ENCODE peak calls at places on chromosomes 5 and 9, in seven cellular contexts. One of them, this sample, is unnamed.

GRCh38 chr9:120477534-120478001 is 102.4 kb downstream of the CDK5RAP2 start:
- DNase-seq in CD8-positive, alpha-beta memory T cell: no peak
- DNase-seq in activated naive CD4-positive, alpha-beta T cell: no peak
- DNase-seq in T-cell: no peak
- DNase-seq in dermis microvascular lymphatic vessel endothelial cell: peak; percentile 54
- DNase-seq in H1: peak; percentile 29
- DNase-seq in body of pancreas: peak; percentile 56
- DNase-seq in this sample: peak; percentile 39

GRCh38 chr5:168017313-168017712 is 274.1 kb upstream of the WWC1 start:
- DNase-seq in dermis microvascular lymphatic vessel endothelial cell: no peak
- DNase-seq in activated naive CD4-positive, alpha-beta T cell: no peak
- DNase-seq in T-cell: no peak
- DNase-seq in CD8-positive, alpha-beta memory T cell: no peak
- DNase-seq in H1: no peak
- DNase-seq in body of pancreas: no peak
- DNase-seq in this sample: no peak

GRCh38 chr9:127279717-127280285 is 15.2 kb downstream of the GARNL3 start:
- DNase-seq in activated naive CD4-positive, alpha-beta T cell: no peak
- DNase-seq in H1: no peak
- DNase-seq in body of pancreas: no peak
- DNase-seq in CD8-positive, alpha-beta memory T cell: no peak
- DNase-seq in dermis microvascular lymphatic vessel endothelial cell: no peak
- DNase-seq in T-cell: no peak
- DNase-seq in this sample: peak; percentile 16

GRCh38 chr5:61289241-61289640 is 42.8 kb upstream of the ZSWIM6 start:
- DNase-seq in T-cell: no peak
- DNase-seq in body of pancreas: no peak
- DNase-seq in activated naive CD4-positive, alpha-beta T cell: no peak
- DNase-seq in CD8-positive, alpha-beta memory T cell: no peak
- DNase-seq in H1: no peak
- DNase-seq in dermis microvascular lymphatic vessel endothelial cell: no peak
- DNase-seq in this sample: no peak

GRCh38 chr5:113520429-113520828 is 6.9 kb downstream of the YTHDC2 start:
- DNase-seq in dermis microvascular lymphatic vessel endothelial cell: no peak
- DNase-seq in CD8-positive, alpha-beta memory T cell: no peak
- DNase-seq in H1: no peak
- DNase-seq in T-cell: no peak
- DNase-seq in body of pancreas: no peak
- DNase-seq in activated naive CD4-positive, alpha-beta T cell: no peak
- DNase-seq in this sample: peak; percentile 24

GRCh38 chr9:87614402-87614801 is 111.5 kb upstream of the CTSL start:
- DNase-seq in T-cell: no peak
- DNase-seq in activated naive CD4-positive, alpha-beta T cell: no peak
- DNase-seq in body of pancreas: no peak
- DNase-seq in H1: no peak
- DNase-seq in CD8-positive, alpha-beta memory T cell: no peak
- DNase-seq in dermis microvascular lymphatic vessel endothelial cell: no peak
- DNase-seq in this sample: no peak

GRCh38 chr9:126334626-126335621 is 8.3 kb downstream of the MVB12B start:
- DNase-seq in H1: no peak
- DNase-seq in body of pancreas: no peak
- DNase-seq in T-cell: no peak
- DNase-seq in dermis microvascular lymphatic vessel endothelial cell: peak; percentile 91
- DNase-seq in activated naive CD4-positive, alpha-beta T cell: no peak
- DNase-seq in CD8-positive, alpha-beta memory T cell: no peak
- DNase-seq in this sample: peak; percentile 3

GRCh38 chr5:68444048-68444447 is 228.5 kb downstream of the PIK3R1 start:
- DNase-seq in T-cell: no peak
- DNase-seq in H1: no peak
- DNase-seq in activated naive CD4-positive, alpha-beta T cell: no peak
- DNase-seq in CD8-positive, alpha-beta memory T cell: no peak
- DNase-seq in dermis microvascular lymphatic vessel endothelial cell: no peak
- DNase-seq in body of pancreas: no peak
- DNase-seq in this sample: no peak

GRCh38 chr9:5416962-5417361 is 20.8 kb downstream of the PLGRKT start:
- DNase-seq in T-cell: no peak
- DNase-seq in activated naive CD4-positive, alpha-beta T cell: no peak
- DNase-seq in dermis microvascular lymphatic vessel endothelial cell: no peak
- DNase-seq in CD8-positive, alpha-beta memory T cell: no peak
- DNase-seq in body of pancreas: no peak
- DNase-seq in H1: no peak
- DNase-seq in this sample: no peak

GRCh38 chr9:123713282-123713681 is 216.6 kb downstream of the DENND1A start:
- DNase-seq in CD8-positive, alpha-beta memory T cell: no peak
- DNase-seq in dermis microvascular lymphatic vessel endothelial cell: no peak
- DNase-seq in T-cell: no peak
- DNase-seq in body of pancreas: no peak
- DNase-seq in activated naive CD4-positive, alpha-beta T cell: no peak
- DNase-seq in H1: no peak
- DNase-seq in this sample: no peak

GRCh38 chr5:154526231-154527226 is 48.5 kb upstream of the HAND1 start:
- DNase-seq in body of pancreas: no peak
- DNase-seq in CD8-positive, alpha-beta memory T cell: no peak
- DNase-seq in T-cell: no peak
- DNase-seq in H1: no peak
- DNase-seq in dermis microvascular lymphatic vessel endothelial cell: no peak
- DNase-seq in activated naive CD4-positive, alpha-beta T cell: no peak
- DNase-seq in this sample: no peak

GRCh38 chr9:25742241-25742640 is 64.0 kb upstream of the TUSC1 start:
- DNase-seq in H1: no peak
- DNase-seq in body of pancreas: no peak
- DNase-seq in activated naive CD4-positive, alpha-beta T cell: no peak
- DNase-seq in T-cell: no peak
- DNase-seq in CD8-positive, alpha-beta memory T cell: no peak
- DNase-seq in dermis microvascular lymphatic vessel endothelial cell: no peak
- DNase-seq in this sample: no peak

GRCh38 chr9:138075496-138075895 is 197.9 kb downstream of the CACNA1B start:
- DNase-seq in dermis microvascular lymphatic vessel endothelial cell: no peak
- DNase-seq in activated naive CD4-positive, alpha-beta T cell: no peak
- DNase-seq in H1: no peak
- DNase-seq in T-cell: no peak
- DNase-seq in CD8-positive, alpha-beta memory T cell: no peak
- DNase-seq in body of pancreas: no peak
- DNase-seq in this sample: no peak

GRCh38 chr5:40437452-40437861 is 242.3 kb upstream of the PTGER4 start:
- DNase-seq in body of pancreas: no peak
- DNase-seq in CD8-positive, alpha-beta memory T cell: peak; percentile 59
- DNase-seq in activated naive CD4-positive, alpha-beta T cell: no peak
- DNase-seq in H1: no peak
- DNase-seq in T-cell: no peak
- DNase-seq in dermis microvascular lymphatic vessel endothelial cell: peak; percentile 30
- DNase-seq in this sample: peak; percentile 47

GRCh38 chr9:15401266-15401665 is 21.4 kb upstream of the SNAPC3 start:
- DNase-seq in T-cell: no peak
- DNase-seq in H1: no peak
- DNase-seq in dermis microvascular lymphatic vessel endothelial cell: no peak
- DNase-seq in activated naive CD4-positive, alpha-beta T cell: no peak
- DNase-seq in CD8-positive, alpha-beta memory T cell: no peak
- DNase-seq in body of pancreas: no peak
- DNase-seq in this sample: no peak

GRCh38 chr5:178363501-178364325 is 131.1 kb upstream of the PHYKPL start:
- DNase-seq in CD8-positive, alpha-beta memory T cell: no peak
- DNase-seq in dermis microvascular lymphatic vessel endothelial cell: no peak
- DNase-seq in H1: no peak
- DNase-seq in T-cell: no peak
- DNase-seq in body of pancreas: no peak
- DNase-seq in activated naive CD4-positive, alpha-beta T cell: no peak
- DNase-seq in this sample: no peak

GRCh38 chr9:2290382-2290781 is 275.2 kb downstream of the SMARCA2 start:
- DNase-seq in activated naive CD4-positive, alpha-beta T cell: no peak
- DNase-seq in body of pancreas: no peak
- DNase-seq in T-cell: no peak
- DNase-seq in H1: no peak
- DNase-seq in dermis microvascular lymphatic vessel endothelial cell: no peak
- DNase-seq in CD8-positive, alpha-beta memory T cell: no peak
- DNase-seq in this sample: no peak

GRCh38 chr9:119811030-119811429 is 441.8 kb upstream of the BRINP1 start:
- DNase-seq in body of pancreas: no peak
- DNase-seq in dermis microvascular lymphatic vessel endothelial cell: no peak
- DNase-seq in activated naive CD4-positive, alpha-beta T cell: no peak
- DNase-seq in T-cell: no peak
- DNase-seq in CD8-positive, alpha-beta memory T cell: no peak
- DNase-seq in H1: no peak
- DNase-seq in this sample: no peak

GRCh38 chr5:173187054-173187743 is 42.9 kb downstream of the BNIP1 start:
- DNase-seq in body of pancreas: no peak
- DNase-seq in dermis microvascular lymphatic vessel endothelial cell: no peak
- DNase-seq in H1: peak; percentile 19
- DNase-seq in activated naive CD4-positive, alpha-beta T cell: no peak
- DNase-seq in T-cell: no peak
- DNase-seq in CD8-positive, alpha-beta memory T cell: no peak
- DNase-seq in this sample: no peak

GRCh38 chr5:172477466-172477865 is 23.1 kb upstream of the SH3PXD2B start:
- DNase-seq in CD8-positive, alpha-beta memory T cell: no peak
- DNase-seq in activated naive CD4-positive, alpha-beta T cell: no peak
- DNase-seq in dermis microvascular lymphatic vessel endothelial cell: no peak
- DNase-seq in T-cell: no peak
- DNase-seq in H1: no peak
- DNase-seq in body of pancreas: no peak
- DNase-seq in this sample: no peak

GRCh38 chr5:90878549-90879196 is 320.1 kb downstream of the ADGRV1 start:
- DNase-seq in H1: no peak
- DNase-seq in T-cell: no peak
- DNase-seq in activated naive CD4-positive, alpha-beta T cell: no peak
- DNase-seq in CD8-positive, alpha-beta memory T cell: no peak
- DNase-seq in body of pancreas: no peak
- DNase-seq in dermis microvascular lymphatic vessel endothelial cell: peak; percentile 80
- DNase-seq in this sample: no peak

GRCh38 chr9:114291064-114291474 is 31.8 kb upstream of the ORM1 start:
- DNase-seq in H1: peak; percentile 62
- DNase-seq in body of pancreas: peak; percentile 80
- DNase-seq in T-cell: peak; percentile 61
- DNase-seq in dermis microvascular lymphatic vessel endothelial cell: peak; percentile 70
- DNase-seq in activated naive CD4-positive, alpha-beta T cell: peak; percentile 68
- DNase-seq in CD8-positive, alpha-beta memory T cell: peak; percentile 77
- DNase-seq in this sample: peak; percentile 76

GRCh38 chr9:128127568-128127989 is at the start of gene PTGES2:
- DNase-seq in T-cell: peak; percentile 71
- DNase-seq in dermis microvascular lymphatic vessel endothelial cell: peak; percentile 86
- DNase-seq in body of pancreas: peak; percentile 82
- DNase-seq in activated naive CD4-positive, alpha-beta T cell: peak; percentile 48
- DNase-seq in CD8-positive, alpha-beta memory T cell: peak; percentile 85
- DNase-seq in H1: no peak
- DNase-seq in this sample: peak; percentile 78

GRCh38 chr5:126499742-126500396 is 76.7 kb downstream of the GRAMD2B start:
- DNase-seq in H1: peak; percentile 9
- DNase-seq in activated naive CD4-positive, alpha-beta T cell: no peak
- DNase-seq in body of pancreas: no peak
- DNase-seq in T-cell: no peak
- DNase-seq in dermis microvascular lymphatic vessel endothelial cell: peak; percentile 34
- DNase-seq in CD8-positive, alpha-beta memory T cell: peak; percentile 49
- DNase-seq in this sample: peak; percentile 37

GRCh38 chr9:109886617-109887016 is 106.6 kb downstream of the PALM2AKAP2 start:
- DNase-seq in body of pancreas: no peak
- DNase-seq in T-cell: no peak
- DNase-seq in H1: no peak
- DNase-seq in CD8-positive, alpha-beta memory T cell: no peak
- DNase-seq in activated naive CD4-positive, alpha-beta T cell: no peak
- DNase-seq in dermis microvascular lymphatic vessel endothelial cell: no peak
- DNase-seq in this sample: no peak

GRCh38 chr9:108057421-108058136 is 568.0 kb upstream of the KLF4 start:
- DNase-seq in H1: no peak
- DNase-seq in body of pancreas: no peak
- DNase-seq in dermis microvascular lymphatic vessel endothelial cell: peak; percentile 47
- DNase-seq in T-cell: no peak
- DNase-seq in CD8-positive, alpha-beta memory T cell: no peak
- DNase-seq in activated naive CD4-positive, alpha-beta T cell: no peak
- DNase-seq in this sample: no peak

GRCh38 chr5:137273511-137273910 is 225.6 kb downstream of the SPOCK1 start:
- DNase-seq in H1: no peak
- DNase-seq in body of pancreas: no peak
- DNase-seq in activated naive CD4-positive, alpha-beta T cell: no peak
- DNase-seq in dermis microvascular lymphatic vessel endothelial cell: no peak
- DNase-seq in CD8-positive, alpha-beta memory T cell: no peak
- DNase-seq in T-cell: no peak
- DNase-seq in this sample: no peak

GRCh38 chr5:96288166-96288844 is 144.7 kb downstream of the PCSK1 start:
- DNase-seq in body of pancreas: no peak
- DNase-seq in activated naive CD4-positive, alpha-beta T cell: no peak
- DNase-seq in dermis microvascular lymphatic vessel endothelial cell: no peak
- DNase-seq in CD8-positive, alpha-beta memory T cell: no peak
- DNase-seq in H1: no peak
- DNase-seq in T-cell: no peak
- DNase-seq in this sample: no peak

GRCh38 chr9:109963079-109963478 is 183.1 kb downstream of the PALM2AKAP2 start:
- DNase-seq in dermis microvascular lymphatic vessel endothelial cell: peak; percentile 55
- DNase-seq in body of pancreas: no peak
- DNase-seq in CD8-positive, alpha-beta memory T cell: no peak
- DNase-seq in T-cell: no peak
- DNase-seq in H1: no peak
- DNase-seq in activated naive CD4-positive, alpha-beta T cell: no peak
- DNase-seq in this sample: no peak

GRCh38 chr5:175230299-175230698 is 213.7 kb downstream of the DRD1 start:
- DNase-seq in body of pancreas: no peak
- DNase-seq in activated naive CD4-positive, alpha-beta T cell: no peak
- DNase-seq in H1: no peak
- DNase-seq in dermis microvascular lymphatic vessel endothelial cell: no peak
- DNase-seq in T-cell: no peak
- DNase-seq in CD8-positive, alpha-beta memory T cell: no peak
- DNase-seq in this sample: no peak

GRCh38 chr5:6187501-6187900 is 190.8 kb downstream of the MED10 start:
- DNase-seq in activated naive CD4-positive, alpha-beta T cell: no peak
- DNase-seq in H1: no peak
- DNase-seq in T-cell: no peak
- DNase-seq in CD8-positive, alpha-beta memory T cell: no peak
- DNase-seq in body of pancreas: no peak
- DNase-seq in dermis microvascular lymphatic vessel endothelial cell: no peak
- DNase-seq in this sample: no peak

GRCh38 chr9:127104465-127105311 is 17.7 kb downstream of the ANGPTL2 start:
- DNase-seq in body of pancreas: no peak
- DNase-seq in CD8-positive, alpha-beta memory T cell: no peak
- DNase-seq in dermis microvascular lymphatic vessel endothelial cell: no peak
- DNase-seq in H1: no peak
- DNase-seq in T-cell: no peak
- DNase-seq in activated naive CD4-positive, alpha-beta T cell: no peak
- DNase-seq in this sample: no peak

GRCh38 chr5:178535299-178536175 is 54.7 kb downstream of the COL23A1 start:
- DNase-seq in activated naive CD4-positive, alpha-beta T cell: no peak
- DNase-seq in body of pancreas: no peak
- DNase-seq in T-cell: no peak
- DNase-seq in H1: no peak
- DNase-seq in dermis microvascular lymphatic vessel endothelial cell: no peak
- DNase-seq in CD8-positive, alpha-beta memory T cell: no peak
- DNase-seq in this sample: no peak

GRCh38 chr9:89023788-89024187 is 32.5 kb downstream of the S1PR3 start:
- DNase-seq in CD8-positive, alpha-beta memory T cell: no peak
- DNase-seq in dermis microvascular lymphatic vessel endothelial cell: no peak
- DNase-seq in T-cell: no peak
- DNase-seq in H1: no peak
- DNase-seq in activated naive CD4-positive, alpha-beta T cell: no peak
- DNase-seq in body of pancreas: no peak
- DNase-seq in this sample: no peak

This sample was measured in GM10248.